ENCODE peak calls at places on chromosomes 1 and 21, in six cellular contexts. G is HFFc6, L is GM12864, I is upper lobe of right lung, W is foreskin fibroblast, R is uterus. K is an unnamed sample.
A peak's percentile ranks its signal among the peaks of the same experiment; 100 is the strongest.

GRCh38 chr1:15617874-15618684 is 821 bp downstream of the DDI2 start:
- DNase-seq in G (no peak), L (peak; percentile 62), I (peak; percentile 78), W (peak; percentile 39), R (no peak), K (peak; percentile 9)

GRCh38 chr1:172826096-172826741 is 167.3 kb downstream of the FASLG start:
- DNase-seq in G (peak; percentile 89), L (no peak), I (no peak), W (peak; percentile 94), R (peak; percentile 22), K (peak; percentile 41)

GRCh38 chr1:176949033-176949662 is 215.4 kb downstream of the ASTN1 start:
- DNase-seq in G (no peak), L (peak; percentile 10), I (peak; percentile 78), W (peak; percentile 48), R (no peak), K (peak; percentile 33)

GRCh38 chr21:36936361-36937135 is 29.9 kb downstream of the HLCS start:
- DNase-seq in G (no peak), L (no peak), I (no peak), W (no peak), R (no peak), K (no peak)

GRCh38 chr1:8510041-8510823 is 192.3 kb downstream of the SLC45A1 start:
- DNase-seq in G (peak; percentile 78), L (no peak), I (no peak), W (peak; percentile 79), R (peak; percentile 53), K (no peak)

GRCh38 chr1:7266561-7266960 is 481.3 kb downstream of the CAMTA1 start:
- DNase-seq in G (no peak), L (no peak), I (no peak), W (no peak), R (no peak), K (no peak)

GRCh38 chr1:44354268-44354839 is 703 bp downstream of the ERI3 start:
- DNase-seq in G (no peak), L (no peak), I (no peak), W (peak; percentile 60), R (no peak), K (no peak)

GRCh38 chr1:60037061-60037460 is 36.5 kb downstream of the C1orf87 start:
- DNase-seq in G (no peak), L (no peak), I (no peak), W (peak; percentile 80), R (no peak), K (no peak)

GRCh38 chr1:31765041-31765467 is 914 bp upstream of the ADGRB2 start:
- DNase-seq in G (no peak), L (no peak), I (no peak), W (peak; percentile 39), R (no peak), K (peak; percentile 37)

GRCh38 chr1:62906428-62906886 is 122.5 kb downstream of the ATG4C start:
- DNase-seq in G (peak; percentile 7), L (no peak), I (no peak), W (peak; percentile 23), R (no peak), K (no peak)

GRCh38 chr1:82934069-82934468 is 1064.9 kb downstream of the TTLL7 start:
- DNase-seq in G (no peak), L (no peak), I (no peak), W (no peak), R (no peak), K (no peak)

GRCh38 chr1:99365121-99365520 is 100.8 kb downstream of the PLPPR4 start:
- DNase-seq in G (no peak), L (no peak), I (no peak), W (peak; percentile 28), R (no peak), K (no peak)

GRCh38 chr1:61392417-61393242 is 310.3 kb downstream of the NFIA start:
- DNase-seq in G (no peak), L (no peak), I (no peak), W (no peak), R (no peak), K (no peak)

GRCh38 chr1:114113801-114114750 is 39.6 kb downstream of the SYT6 start:
- DNase-seq in G (no peak), L (no peak), I (no peak), W (no peak), R (no peak), K (peak; percentile 45)

GRCh38 chr1:7896994-7897393 is 43.6 kb downstream of the TNFRSF9 start:
- DNase-seq in G (no peak), L (no peak), I (no peak), W (no peak), R (no peak), K (no peak)

GRCh38 chr1:6092211-6092610 is 46.5 kb downstream of the KCNAB2 start:
- DNase-seq in G (no peak), L (no peak), I (no peak), W (no peak), R (no peak), K (no peak)
- TF ChIP-seq CTCF in G (no peak), L (no peak), I (no peak), W (no peak), R (no peak), K (no peak)

GRCh38 chr1:58903450-58904298 is 119.8 kb upstream of the JUN start:
- DNase-seq in G (peak; percentile 86), L (peak; percentile 85), I (peak; percentile 98), W (peak; percentile 98), R (peak; percentile 96), K (peak; percentile 80)
- TF ChIP-seq CTCF in G (no peak), L (no peak), I (peak; percentile 12), W (no peak), R (no peak), K (no peak)

DNA sequence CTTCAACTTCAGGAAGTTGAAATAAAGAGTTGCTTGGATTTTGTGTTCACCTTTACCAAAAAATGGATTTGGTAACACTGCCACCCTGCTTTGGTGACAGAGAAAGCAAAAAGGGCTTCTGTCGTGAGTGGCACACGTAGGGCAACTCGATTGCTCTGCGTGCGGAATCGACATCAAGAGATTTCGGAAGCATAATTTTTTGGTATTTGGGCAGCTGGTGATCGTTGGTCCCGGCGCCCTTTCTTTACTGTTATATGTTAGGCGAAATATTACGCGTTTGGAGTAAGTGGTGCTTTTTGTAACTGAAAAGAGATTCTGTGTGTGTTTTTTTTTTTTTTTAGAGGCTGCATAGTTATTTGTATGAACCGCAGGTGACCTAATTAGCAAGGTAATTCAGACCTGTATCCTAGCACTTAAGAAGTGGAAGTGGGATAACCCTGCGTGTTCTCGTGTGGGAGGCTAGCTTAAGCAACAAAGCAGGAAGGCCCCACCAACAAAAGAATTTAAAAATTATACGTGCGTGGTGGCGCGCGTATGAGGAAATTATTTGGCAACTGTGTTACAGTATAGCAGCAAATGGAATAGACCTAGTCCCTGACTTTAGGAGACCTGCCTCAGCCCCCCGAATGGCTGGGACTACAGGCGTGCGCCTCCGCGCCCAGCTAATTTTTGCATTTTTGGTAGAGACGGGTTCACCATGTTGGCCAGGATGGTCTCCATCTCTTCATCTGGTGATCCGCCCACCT is at the start of gene RNU11:
- DNase-seq in G (peak; percentile 100), L (peak; percentile 98), I (peak; percentile 86), W (peak; percentile 97), R (peak; percentile 83), K (peak; percentile 82)
- TF ChIP-seq CTCF in G (no peak), L (no peak), I (no peak), W (no peak), R (no peak), K (no peak)

DNA sequence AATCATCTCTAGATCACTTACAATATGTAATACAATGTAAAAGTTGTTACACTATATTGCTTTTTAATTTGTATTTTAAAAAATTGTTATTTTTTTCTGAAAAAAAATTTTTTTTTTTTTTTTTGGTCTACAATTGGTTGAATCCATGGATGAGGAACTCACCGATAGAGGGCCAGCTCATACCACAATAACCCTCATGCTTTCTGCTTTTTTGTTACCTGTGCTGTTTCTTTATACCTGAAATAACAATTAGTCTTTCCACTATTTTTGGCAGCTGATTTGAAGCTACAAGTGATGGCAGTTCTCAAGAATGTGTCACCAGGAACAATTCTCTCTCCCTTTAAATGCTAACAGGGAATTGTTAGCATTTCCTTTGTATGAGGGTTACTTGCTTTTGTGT is 12.0 kb downstream of the SMG7 start:
- DNase-seq in G (no peak), L (no peak), I (no peak), W (no peak), R (no peak), K (no peak)
- TF ChIP-seq CTCF in G (no peak), L (no peak), I (no peak), W (no peak), R (no peak), K (peak; percentile 32)